ENCODE peak calls at places on chromosome 17, in eight cellular contexts. P is A549, H is IMR-90, G is WTC11, I is HepG2, K is K562, B is H1, V is SK-N-SH. S is an unnamed sample.

GRCh38 chr17:44792276-44792675 is 33.5 kb downstream of the ADAM11 start:
- DNase-seq in P (no peak), B (no peak), K (no peak), V (no peak), H (peak; percentile 73), G (no peak), I (no peak), S (no peak)

GRCh38 chr17:1398900-1399299 is 1.1 kb downstream of the YWHAE start:
- DNase-seq in I (no peak), B (no peak), P (no peak), V (no peak), H (peak; percentile 40), G (no peak), K (no peak), S (no peak)

GRCh38 chr17:73613271-73613941 is 30.8 kb downstream of the SDK2 start:
- DNase-seq in I (no peak), H (no peak), G (peak; percentile 72), P (no peak), K (no peak), B (peak; percentile 78), V (peak; percentile 56), S (no peak)

GRCh38 chr17:2697611-2698162 is 13.9 kb downstream of the CLUH start:
- DNase-seq in I (no peak), V (peak; percentile 36), H (no peak), B (no peak), G (peak; percentile 13), P (no peak), K (no peak), S (no peak)

GRCh38 chr17:75573540-75573957 is 14.1 kb upstream of the MYO15B start:
- DNase-seq in B (no peak), I (no peak), K (no peak), G (no peak), H (no peak), V (no peak), P (no peak), S (no peak)

GRCh38 chr17:55690105-55690508 is 32.6 kb downstream of the TMEM100 start:
- DNase-seq in I (no peak), P (no peak), K (no peak), H (no peak), B (no peak), G (no peak), V (peak; percentile 58), S (no peak)

GRCh38 chr17:36934759-36935630 is 2.3 kb upstream of the LHX1 start:
- DNase-seq in I (no peak), H (no peak), P (peak; percentile 83), V (peak; percentile 84), K (peak; percentile 64), G (peak; percentile 79), B (peak; percentile 85), S (no peak)

GRCh38 chr17:15038656-15039055 is 226.5 kb downstream of the PMP22 start:
- DNase-seq in H (peak; percentile 5), B (no peak), I (no peak), K (no peak), P (no peak), G (no peak), V (no peak), S (no peak)

GRCh38 chr17:18315498-18316360 is 636 bp downstream of the SMCR8 start:
- DNase-seq in G (no peak), H (peak; percentile 7), B (no peak), P (no peak), V (no peak), I (no peak), K (no peak), S (no peak)

GRCh38 chr17:6959700-6960099 is 36.1 kb upstream of the ALOX12 start:
- DNase-seq in P (no peak), G (no peak), H (no peak), K (no peak), I (no peak), V (no peak), B (no peak), S (no peak)

GRCh38 chr17:73203788-73204479 is 11.1 kb downstream of the COG1 start:
- DNase-seq in I (peak; percentile 81), B (no peak), P (no peak), G (no peak), V (no peak), H (no peak), K (no peak), S (no peak)

GRCh38 chr17:7204335-7204734 is 15.3 kb downstream of the DLG4 start:
- DNase-seq in P (no peak), B (no peak), I (no peak), K (no peak), G (no peak), V (peak; percentile 74), H (no peak), S (no peak)

GRCh38 chr17:41796066-41796895 is 9.8 kb upstream of the JUP start:
- DNase-seq in B (no peak), G (no peak), I (peak; percentile 46), K (no peak), H (no peak), P (no peak), V (no peak), S (no peak)
- TF ChIP-seq USF2 in B (no peak), G (no peak), I (no peak), K (no peak), H (no peak), P (no peak), V (no peak), S (no peak)

GRCh38 chr17:12316021-12316420 is 295.3 kb downstream of the MAP2K4 start:
- DNase-seq in G (no peak), B (no peak), I (no peak), V (no peak), K (no peak), P (no peak), H (peak; percentile 64), S (no peak)
- TF ChIP-seq USF2 in G (no peak), B (no peak), I (no peak), V (no peak), K (no peak), P (no peak), H (no peak), S (no peak)

DNA sequence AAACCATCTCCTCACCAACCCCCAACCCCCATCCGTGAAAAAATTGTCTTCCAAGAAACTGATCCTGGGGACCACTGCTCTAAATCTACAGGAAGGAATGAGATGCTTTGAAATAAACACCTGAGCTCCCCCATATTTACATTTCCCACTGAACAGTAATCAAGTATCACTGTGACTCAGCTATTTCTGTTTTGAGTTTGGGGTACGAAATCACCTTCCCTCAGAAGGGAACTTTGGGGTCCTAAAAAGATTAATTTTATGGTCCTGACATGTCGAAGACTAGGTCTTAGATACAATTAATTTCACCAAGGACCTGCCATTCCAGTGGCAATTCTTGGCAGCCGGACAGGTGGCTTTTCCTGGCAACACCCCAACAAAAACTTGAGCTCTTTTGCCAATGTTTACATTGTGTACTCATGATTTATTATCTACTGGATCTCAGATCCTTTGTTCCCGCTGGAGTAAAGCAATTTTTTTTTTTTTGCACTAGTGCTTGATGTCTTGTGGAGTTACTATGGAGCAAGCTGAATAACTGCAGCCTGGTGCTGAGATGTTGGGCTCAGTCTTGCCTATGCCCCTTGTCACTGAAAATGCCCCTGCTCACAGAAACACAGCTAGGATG is 14.3 kb downstream of the SLFN5 start:
- DNase-seq in I (peak; percentile 7), V (no peak), H (peak; percentile 41), B (no peak), G (no peak), K (no peak), P (peak; percentile 51), S (no peak)
- TF ChIP-seq USF2 in I (no peak), V (no peak), H (no peak), B (no peak), G (no peak), K (no peak), P (no peak), S (no peak)

GRCh38 chr17:38379448-38379847 is 27.8 kb downstream of the SOCS7 start:
- DNase-seq in V (no peak), K (no peak), G (no peak), H (no peak), I (no peak), P (no peak), B (no peak), S (no peak)
- TF ChIP-seq USF2 in V (no peak), K (no peak), G (no peak), H (no peak), I (no peak), P (no peak), B (no peak), S (no peak)

GRCh38 chr17:82108038-82108998 is 10.3 kb upstream of the FASN start:
- DNase-seq in I (no peak), H (peak; percentile 5), G (no peak), K (no peak), P (no peak), B (no peak), V (no peak), S (no peak)

GRCh38 chr17:82106697-82107305 is 8.8 kb upstream of the FASN start:
- DNase-seq in G (no peak), B (no peak), I (no peak), P (no peak), H (no peak), V (no peak), K (no peak), S (no peak)

GRCh38 chr17:82107341-82107860 is 9.4 kb upstream of the FASN start:
- DNase-seq in B (peak; percentile 48), H (no peak), K (no peak), I (peak; percentile 43), P (peak; percentile 62), V (peak; percentile 74), G (no peak), S (no peak)

GRCh38 chr17:82110298-82110697 is 12.3 kb upstream of the FASN start:
- DNase-seq in P (peak; percentile 68), H (no peak), K (no peak), V (no peak), B (no peak), G (no peak), I (peak; percentile 88), S (no peak)

GRCh38 chr17:82108999-82109480 is 11.0 kb upstream of the FASN start:
- DNase-seq in P (no peak), B (no peak), H (no peak), I (no peak), K (no peak), V (no peak), G (no peak), S (no peak)
- TF ChIP-seq USF2 in P (no peak), B (no peak), H (no peak), I (no peak), K (no peak), V (no peak), G (no peak), S (no peak)

DNA sequence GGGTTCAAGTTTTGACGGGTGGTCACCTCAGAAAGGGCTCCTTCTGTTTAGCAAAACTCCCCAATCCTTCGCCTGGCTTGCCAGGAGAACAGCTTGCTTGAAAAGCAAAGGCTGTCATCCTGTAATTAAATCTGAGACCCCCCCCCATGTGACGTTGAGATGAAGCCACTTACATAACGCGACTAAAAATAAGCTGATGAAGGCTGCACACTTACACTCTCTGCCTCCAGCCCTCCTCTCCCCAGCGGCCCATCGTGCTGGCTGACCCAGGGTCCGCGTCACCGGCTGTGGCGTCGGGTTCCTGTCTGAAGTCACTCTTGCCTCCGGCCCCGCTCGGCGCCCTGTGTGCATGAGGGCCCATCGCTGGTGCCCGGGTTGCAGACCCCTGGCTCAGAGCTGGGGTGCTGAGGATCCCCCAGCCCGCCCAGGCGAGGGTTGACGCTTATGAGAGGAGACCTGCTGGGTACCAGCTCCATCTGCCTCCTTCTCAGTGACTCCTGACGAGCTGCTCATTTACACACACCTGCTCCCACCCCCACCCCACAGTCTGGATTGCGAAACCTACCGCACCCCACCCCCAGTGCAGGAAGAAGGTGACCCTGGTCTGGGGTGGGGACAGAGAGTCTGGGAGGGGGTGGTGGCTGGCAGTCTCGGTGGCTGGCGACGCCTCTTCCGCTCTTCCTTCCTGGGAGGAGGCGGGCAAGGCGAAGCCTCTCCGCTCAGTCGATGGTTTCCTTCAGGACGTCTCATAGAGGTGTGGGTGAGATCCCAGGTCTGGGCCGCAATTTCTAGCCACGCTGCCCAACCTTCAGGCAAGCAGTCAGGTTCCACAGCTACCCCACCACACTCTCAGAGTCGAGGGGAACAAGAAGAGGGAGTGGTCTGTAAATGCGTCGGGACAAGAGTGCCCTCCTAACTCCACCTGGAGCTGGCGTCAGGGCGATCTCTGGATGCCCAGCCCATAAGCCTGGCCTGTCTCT is 3.1 kb upstream of the BAIAP2 start:
- DNase-seq in V (no peak), K (no peak), H (no peak), I (no peak), B (no peak), P (no peak), G (no peak), S (no peak)
- TF ChIP-seq USF2 in V (no peak), K (no peak), H (no peak), I (no peak), B (no peak), P (no peak), G (no peak), S (no peak)

S was measured in GM12878.